ENCODE peak calls at places on chromosome 12, in six cellular contexts. L, F, J, R, O and Y are unnamed samples.

GRCh38 chr12:59007620-59008019 is 87.3 kb upstream of the LRIG3 start:
- DNase-seq in L (no peak), F (no peak), J (no peak), R (no peak), O (no peak), Y (peak)

GRCh38 chr12:111406474-111407370 is 999 bp downstream of the SH2B3 start:
- DNase-seq in L (no peak), F (no peak), J (no peak), R (peak), O (peak), Y (no peak)

GRCh38 chr12:31715283-31715825 is 13.5 kb downstream of the AMN1 start:
- DNase-seq in L (no peak), F (no peak), J (no peak), R (no peak), O (no peak), Y (no peak)

GRCh38 chr12:19916193-19916498 is 452.2 kb upstream of the PDE3A start:
- DNase-seq in L (no peak), F (no peak), J (no peak), R (no peak), O (no peak), Y (no peak)

GRCh38 chr12:129868566-129868965 is 35.3 kb downstream of the TMEM132D start:
- DNase-seq in L (no peak), F (no peak), J (no peak), R (no peak), O (no peak), Y (no peak)

GRCh38 chr12:45246202-45246601 is 30.3 kb downstream of the ANO6 start:
- DNase-seq in L (no peak), F (no peak), J (no peak), R (no peak), O (no peak), Y (no peak)

GRCh38 chr12:63420206-63420644 is 248.1 kb downstream of the DPY19L2 start:
- DNase-seq in L (peak), F (peak), J (peak), R (no peak), O (peak), Y (peak)

GRCh38 chr12:50065726-50066310 is 8.4 kb downstream of the ASIC1 start:
- DNase-seq in L (no peak), F (no peak), J (no peak), R (no peak), O (no peak), Y (no peak)

GRCh38 chr12:78696267-78696666 is 168.3 kb upstream of the SYT1 start:
- DNase-seq in L (no peak), F (no peak), J (no peak), R (no peak), O (no peak), Y (no peak)

GRCh38 chr12:25549120-25549519 is 4.0 kb downstream of the LMNTD1 start:
- DNase-seq in L (no peak), F (no peak), J (no peak), R (no peak), O (no peak), Y (no peak)

GRCh38 chr12:100574262-100575074 is 984 bp downstream of the GAS2L3 start:
- DNase-seq in L (no peak), F (peak), J (no peak), R (no peak), O (no peak), Y (peak)

GRCh38 chr12:26241095-26241494 is 45.7 kb downstream of the SSPN start:
- DNase-seq in L (no peak), F (no peak), J (no peak), R (no peak), O (no peak), Y (no peak)

GRCh38 chr12:26195641-26196423 is 459 bp downstream of the SSPN start:
- DNase-seq in L (no peak), F (peak), J (peak), R (peak), O (no peak), Y (peak)

GRCh38 chr12:27554421-27555186 is 30.6 kb downstream of the PPFIBP1 start:
- DNase-seq in L (no peak), F (peak), J (no peak), R (peak), O (no peak), Y (peak)

GRCh38 chr12:89782807-89783206 is 74.2 kb upstream of the ATP2B1 start:
- DNase-seq in L (no peak), F (no peak), J (no peak), R (no peak), O (no peak), Y (peak)

GRCh38 chr12:47905313-47905730 is 528 bp upstream of the VDR start:
- DNase-seq in L (peak), F (peak), J (peak), R (peak), O (no peak), Y (peak)

GRCh38 chr12:114799574-114800487 is 115.9 kb upstream of the TBX3 start:
- DNase-seq in L (no peak), F (peak), J (no peak), R (peak), O (no peak), Y (peak)

GRCh38 chr12:12521044-12521485 is 41.6 kb downstream of the DUSP16 start:
- DNase-seq in L (no peak), F (no peak), J (no peak), R (no peak), O (no peak), Y (no peak)

GRCh38 chr12:480831-481230 is 21.1 kb downstream of the B4GALNT3 start:
- DNase-seq in L (peak), F (peak), J (no peak), R (peak), O (no peak), Y (no peak)

GRCh38 chr12:128942960-128943477 is 89.7 kb downstream of the GLT1D1 start:
- DNase-seq in L (peak), F (no peak), J (no peak), R (no peak), O (no peak), Y (no peak)

GRCh38 chr12:131845121-131845520 is 16.9 kb downstream of the MMP17 start:
- DNase-seq in L (no peak), F (no peak), J (no peak), R (no peak), O (no peak), Y (no peak)

GRCh38 chr12:8038659-8039114 is 6.2 kb downstream of the FOXJ2 start:
- DNase-seq in L (peak), F (peak), J (no peak), R (peak), O (peak), Y (peak)

GRCh38 chr12:27979145-27979544 is 6.6 kb upstream of the PTHLH start:
- DNase-seq in L (no peak), F (peak), J (no peak), R (no peak), O (no peak), Y (no peak)